ENCODE peak calls at places on chromosome 14, in nine cellular contexts. J is A549, X is GM23338, Q is K562, L is HCT116, V is HL-60, W is GM12878, C is SK-N-SH, N is HepG2. M is an unnamed sample.

GRCh38 chr14:20477211-20477876 is 8.1 kb downstream of the PNP start:
- DNase-seq in C (peak), N (no peak), J (no peak), Q (peak), L (no peak), W (no peak), V (no peak), X (no peak), M (no peak)

GRCh38 chr14:74286736-74287135 is 16.0 kb downstream of the ABCD4 start:
- DNase-seq in W (no peak), L (no peak), N (no peak), C (no peak), V (no peak), J (no peak), Q (no peak), X (no peak), M (no peak)

GRCh38 chr14:103491691-103492090 is 30.9 kb downstream of the CKB start:
- DNase-seq in V (no peak), Q (no peak), L (no peak), J (no peak), X (no peak), C (no peak), N (no peak), W (no peak), M (no peak)

GRCh38 chr14:95901014-95901413 is 24.4 kb downstream of the TUNAR start:
- DNase-seq in X (no peak), L (no peak), N (no peak), J (no peak), Q (no peak), C (no peak), W (no peak), V (no peak), M (no peak)

GRCh38 chr14:71138236-71139057 is 231.2 kb downstream of the PCNX1 start:
- DNase-seq in C (no peak), L (no peak), N (no peak), X (no peak), V (no peak), Q (no peak), J (no peak), W (no peak), M (no peak)

GRCh38 chr14:71206766-71207371 is 299.6 kb downstream of the PCNX1 start:
- DNase-seq in X (no peak), N (no peak), Q (no peak), L (no peak), J (peak), V (no peak), C (peak), W (no peak), M (no peak)

GRCh38 chr14:75752907-75753594 is 92.0 kb downstream of the TTLL5 start:
- DNase-seq in X (no peak), L (no peak), W (no peak), Q (no peak), N (no peak), J (no peak), C (no peak), V (no peak), M (no peak)

GRCh38 chr14:101233391-101233790 is 327.9 kb upstream of the DIO3 start:
- DNase-seq in X (no peak), V (no peak), Q (no peak), J (no peak), W (no peak), L (no peak), N (no peak), C (no peak), M (no peak)

GRCh38 chr14:20327005-20327869 is 5.8 kb downstream of the CCNB1IP1 start:
- DNase-seq in C (peak), J (peak), Q (peak), W (peak), X (peak), V (no peak), L (peak), N (peak), M (peak)

GRCh38 chr14:93105362-93105761 is 10.4 kb downstream of the ITPK1 start:
- DNase-seq in W (no peak), C (no peak), Q (no peak), J (no peak), V (peak), X (no peak), N (no peak), L (no peak), M (no peak)

GRCh38 chr14:38000340-38000739 is 207.4 kb upstream of the SSTR1 start:
- DNase-seq in V (no peak), X (no peak), Q (no peak), C (no peak), J (no peak), L (no peak), W (no peak), N (no peak), M (no peak)

GRCh38 chr14:54169254-54169924 is 212.8 kb upstream of the BMP4 start:
- DNase-seq in C (no peak), X (no peak), W (no peak), J (no peak), N (no peak), L (peak), Q (no peak), V (no peak), M (no peak)

GRCh38 chr14:75200451-75200850 is 24.0 kb upstream of the TMED10 start:
- DNase-seq in W (no peak), L (peak), X (no peak), N (no peak), Q (no peak), J (no peak), V (no peak), C (no peak), M (no peak)

GRCh38 chr14:62443796-62444195 is 601.5 kb downstream of the KCNH5 start:
- DNase-seq in Q (no peak), X (no peak), V (no peak), L (no peak), C (no peak), N (no peak), J (no peak), W (no peak), M (no peak)

GRCh38 chr14:71834308-71835204 is 97.7 kb upstream of the RGS6 start:
- DNase-seq in C (no peak), W (no peak), L (no peak), Q (no peak), V (no peak), J (no peak), X (peak), N (no peak), M (no peak)

GRCh38 chr14:68089146-68089715 is 269.7 kb downstream of the RAD51B start:
- DNase-seq in C (no peak), V (no peak), N (no peak), L (peak), W (no peak), J (peak), Q (no peak), X (no peak), M (peak)

GRCh38 chr14:98210045-98210678 is 1061.8 kb downstream of the BCL11B start:
- DNase-seq in L (no peak), W (no peak), V (no peak), N (no peak), C (no peak), X (no peak), J (no peak), Q (no peak), M (no peak)

GRCh38 chr14:97219356-97220017 is 422.3 kb downstream of the VRK1 start:
- DNase-seq in J (no peak), V (no peak), X (peak), Q (no peak), C (peak), W (no peak), N (no peak), L (no peak), M (no peak)

GRCh38 chr14:52318057-52318456 is 3.9 kb downstream of the PTGER2 start:
- DNase-seq in V (no peak), W (no peak), X (no peak), N (no peak), L (no peak), Q (no peak), J (no peak), C (no peak), M (no peak)

GRCh38 chr14:37721976-37722659 is 126.7 kb downstream of the TTC6 start:
- DNase-seq in Q (no peak), X (no peak), L (no peak), J (peak), V (no peak), W (no peak), C (no peak), N (peak), M (no peak)

GRCh38 chr14:65412881-65413738 is 580 bp downstream of the FUT8 start:
- DNase-seq in W (no peak), V (peak), Q (no peak), C (peak), X (peak), J (peak), N (peak), L (no peak), M (no peak)

GRCh38 chr14:89330236-89331002 is 86.6 kb downstream of the FOXN3 start:
- DNase-seq in N (no peak), W (no peak), C (no peak), X (no peak), L (no peak), V (no peak), Q (no peak), J (no peak), M (no peak)

GRCh38 chr14:80587096-80587724 is 354.3 kb downstream of the CEP128 start:
- DNase-seq in X (peak), J (peak), Q (no peak), N (peak), W (peak), C (no peak), L (peak), V (no peak), M (peak)

GRCh38 chr14:65791551-65791981 is 379.0 kb downstream of the FUT8 start:
- DNase-seq in X (no peak), V (no peak), Q (peak), W (peak), N (no peak), L (no peak), C (peak), J (peak), M (no peak)

GRCh38 chr14:21047378-21047781 is 5.2 kb downstream of the RNASE7 start:
- DNase-seq in L (no peak), V (no peak), J (no peak), N (no peak), Q (no peak), W (no peak), X (no peak), C (no peak), M (no peak)

GRCh38 chr14:24055971-24056799 is 4.4 kb downstream of the CARMIL3 start:
- DNase-seq in L (no peak), Q (no peak), X (no peak), V (no peak), W (no peak), C (peak), N (no peak), J (no peak), M (no peak)

GRCh38 chr14:102434647-102435175 is 72.0 kb downstream of the TECPR2 start:
- DNase-seq in C (no peak), W (no peak), Q (no peak), J (no peak), X (no peak), L (no peak), V (no peak), N (no peak), M (no peak)

GRCh38 chr14:55019968-55020554 is 6.8 kb downstream of the WDHD1 start:
- DNase-seq in W (no peak), C (no peak), J (no peak), Q (no peak), V (no peak), N (no peak), L (no peak), X (no peak), M (no peak)

GRCh38 chr14:69152944-69153847 is at the start of gene DCAF5:
- DNase-seq in L (peak), N (peak), J (peak), Q (peak), X (peak), C (peak), V (peak), W (peak), M (no peak)

GRCh38 chr14:89990623-89991275 is 35.0 kb downstream of the TDP1 start:
- DNase-seq in Q (no peak), C (no peak), X (no peak), L (no peak), N (no peak), J (no peak), V (no peak), W (no peak), M (no peak)

GRCh38 chr14:89445252-89445973 is 28.4 kb upstream of the FOXN3 start:
- DNase-seq in C (no peak), N (no peak), J (no peak), V (no peak), Q (no peak), W (no peak), L (no peak), X (no peak), M (no peak)

GRCh38 chr14:24042733-24043132 is 9.1 kb upstream of the CARMIL3 start:
- DNase-seq in V (no peak), X (no peak), Q (no peak), N (no peak), W (no peak), C (no peak), L (no peak), J (no peak), M (no peak)

GRCh38 chr14:105711841-105712460 is 185.6 kb downstream of the TMEM121 start:
- DNase-seq in J (no peak), X (no peak), W (no peak), N (no peak), C (peak), L (no peak), V (no peak), Q (no peak), M (no peak)

GRCh38 chr14:91252901-91253794 is 8.6 kb upstream of the GPR68 start:
- DNase-seq in Q (peak), W (no peak), X (peak), N (no peak), V (no peak), C (peak), L (no peak), J (no peak), M (no peak)

GRCh38 chr14:49464885-49465284 is 121.3 kb downstream of the RPS29 start:
- DNase-seq in C (peak), W (no peak), V (no peak), L (peak), Q (peak), X (peak), N (peak), J (peak), M (no peak)

GRCh38 chr14:81710232-81710845 is 176.7 kb upstream of the SEL1L start:
- DNase-seq in N (peak), C (peak), J (peak), V (peak), W (peak), Q (peak), X (peak), L (peak), M (peak)
- TF ChIP-seq REST in N (no peak), C (no peak), J (no peak), V (no peak), W (no peak), Q (no peak), X (no peak), L (no peak), M (no peak)

DNA sequence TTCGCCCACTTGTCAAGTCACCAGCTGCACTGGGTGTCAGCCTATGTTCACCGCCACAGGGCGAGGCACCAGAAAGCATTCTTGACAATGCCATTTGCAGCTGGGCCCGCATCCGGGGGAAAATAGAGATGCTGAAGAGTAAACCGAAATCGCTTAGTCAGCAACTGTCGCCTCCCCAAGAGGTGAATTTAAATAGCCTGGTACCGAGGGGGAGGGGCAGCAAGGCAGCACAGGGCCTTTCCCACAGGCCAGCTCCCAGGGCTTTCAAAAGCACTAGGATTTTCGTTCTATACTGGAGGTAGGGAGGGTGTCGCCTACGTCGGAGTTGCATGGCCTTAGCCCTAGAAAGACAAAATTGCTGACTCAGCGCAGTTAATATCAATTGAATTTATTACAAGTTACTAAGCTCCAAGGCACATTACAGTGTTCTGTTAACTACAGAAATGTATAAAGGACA is 4.3 kb downstream of the IRF2BPL start:
- DNase-seq in V (no peak), N (peak), L (no peak), Q (peak), J (peak), C (no peak), W (no peak), X (peak), M (no peak)
- TF ChIP-seq REST in V (no peak), N (no peak), L (no peak), Q (no peak), J (no peak), C (no peak), W (no peak), X (no peak), M (no peak)

DNA sequence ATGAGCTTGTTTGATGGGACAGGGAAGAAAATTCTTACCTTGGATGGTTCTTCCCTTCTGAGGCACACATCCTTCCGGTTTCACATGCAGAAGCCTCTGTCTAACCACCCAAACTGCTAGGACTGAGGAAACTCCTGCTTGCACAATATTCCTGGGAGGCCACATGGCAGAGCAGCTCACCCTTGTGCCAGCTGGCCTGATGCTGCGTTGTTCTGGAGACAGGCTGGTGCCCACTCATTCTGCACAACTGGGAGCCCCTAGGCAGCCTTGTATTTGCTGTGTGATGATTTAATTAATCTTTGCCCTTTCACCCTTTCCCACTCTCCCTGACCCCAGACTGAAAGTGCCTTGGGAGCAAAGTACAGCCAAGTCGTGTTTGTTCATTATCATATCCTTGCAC is 130.8 kb downstream of the RTN1 start:
- DNase-seq in N (no peak), J (no peak), V (peak), X (no peak), L (no peak), C (no peak), Q (no peak), W (no peak), M (no peak)
- TF ChIP-seq REST in N (no peak), J (no peak), V (no peak), X (no peak), L (no peak), C (no peak), Q (no peak), W (no peak), M (no peak)

GRCh38 chr14:87955501-87955900 is 37.5 kb downstream of the GALC start:
- DNase-seq in N (no peak), Q (no peak), C (no peak), J (no peak), L (no peak), V (no peak), W (no peak), X (no peak), M (no peak)
- TF ChIP-seq REST in N (no peak), Q (no peak), C (no peak), J (no peak), L (no peak), V (no peak), W (no peak), X (no peak), M (no peak)

GRCh38 chr14:104494483-104494882 is 85.1 kb upstream of the C14orf180 start:
- DNase-seq in C (no peak), W (no peak), L (no peak), Q (no peak), J (no peak), V (no peak), X (no peak), N (no peak), M (no peak)

GRCh38 chr14:104502060-104502459 is 77.5 kb upstream of the C14orf180 start:
- DNase-seq in N (no peak), L (no peak), Q (no peak), W (no peak), V (no peak), X (no peak), C (no peak), J (no peak), M (no peak)

GRCh38 chr14:104499784-104500496 is 79.6 kb upstream of the C14orf180 start:
- DNase-seq in Q (no peak), J (no peak), L (no peak), V (no peak), W (no peak), C (no peak), X (no peak), N (no peak), M (no peak)

GRCh38 chr14:104496095-104496494 is 83.5 kb upstream of the C14orf180 start:
- DNase-seq in N (no peak), J (no peak), L (no peak), V (no peak), Q (no peak), C (no peak), W (no peak), X (no peak), M (no peak)
- TF ChIP-seq REST in N (no peak), J (no peak), L (no peak), V (no peak), Q (no peak), C (no peak), W (no peak), X (no peak), M (no peak)

DNA sequence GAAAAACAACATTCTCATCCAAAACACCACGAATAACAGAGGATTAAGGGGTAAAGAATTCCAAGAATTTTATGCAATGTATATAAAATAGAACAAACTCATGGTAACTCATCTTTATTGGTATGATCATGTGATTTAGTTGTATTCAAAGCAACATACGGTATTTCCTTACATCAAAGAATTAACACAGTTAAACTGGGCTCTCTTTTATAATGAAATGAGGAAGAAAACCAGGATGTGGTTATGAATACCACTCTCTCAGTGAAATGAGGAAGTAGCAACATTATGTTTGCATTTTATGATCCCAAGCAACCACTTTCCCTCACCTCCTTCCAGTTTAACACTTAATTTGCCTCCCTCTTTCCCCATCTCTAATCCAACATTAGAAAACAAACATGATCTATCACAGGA is 22.9 kb downstream of the SPTLC2 start:
- DNase-seq in L (no peak), N (no peak), W (peak), C (no peak), V (no peak), Q (no peak), J (no peak), X (no peak), M (no peak)
- TF ChIP-seq REST in L (no peak), N (no peak), W (no peak), C (no peak), V (no peak), Q (no peak), J (no peak), X (no peak), M (no peak)

DNA sequence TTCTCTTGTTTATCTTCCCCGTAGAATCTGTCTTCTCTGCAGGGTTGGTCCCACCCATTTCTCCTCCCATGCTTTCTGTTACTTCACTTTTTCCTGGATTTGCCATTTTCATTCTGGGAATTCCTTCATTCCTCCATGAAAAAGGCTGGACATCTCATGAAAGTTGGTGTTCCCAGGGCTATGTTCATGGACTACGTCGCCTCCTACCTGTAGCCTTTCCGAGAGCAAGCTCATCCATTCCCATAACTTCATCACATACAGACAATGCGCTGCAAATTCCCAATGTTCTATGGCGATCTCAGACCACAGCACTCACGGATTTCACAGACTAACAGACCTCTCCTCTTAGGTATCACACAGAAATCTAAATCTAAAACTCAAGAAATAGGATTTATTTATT is 217.1 kb downstream of the EXOC5 start:
- DNase-seq in N (no peak), V (no peak), J (no peak), W (no peak), Q (no peak), C (no peak), L (no peak), X (peak), M (no peak)
- TF ChIP-seq REST in N (no peak), V (no peak), J (no peak), W (no peak), Q (no peak), C (no peak), L (no peak), X (no peak), M (no peak)

GRCh38 chr14:41875113-41875512 is 268.4 kb downstream of the LRFN5 start:
- DNase-seq in Q (no peak), V (no peak), W (no peak), L (no peak), J (no peak), N (no peak), C (no peak), X (no peak), M (no peak)
- TF ChIP-seq REST in Q (no peak), V (no peak), W (no peak), L (no peak), J (no peak), N (no peak), C (no peak), X (no peak), M (no peak)